ENCODE peak calls at places on chromosomes 5 and 9, in ten cellular contexts. One of them, this sample, is unnamed.

GRCh38 chr5:151280443-151280842 is 23.1 kb downstream of the SLC36A3 start:
- DNase-seq in OCI-LY7: no peak
- DNase-seq in fibroblast of lung: no peak
- DNase-seq in stomach: no peak
- DNase-seq in HCT116: no peak
- DNase-seq in astrocyte of the spinal cord: no peak
- DNase-seq in dorsolateral prefrontal cortex: no peak
- DNase-seq in coronary artery: no peak
- DNase-seq in psoas muscle: no peak
- DNase-seq in cardiac muscle cell: no peak
- DNase-seq in this sample: no peak

GRCh38 chr9:123408313-123409266 is 52.6 kb downstream of the CRB2 start:
- DNase-seq in OCI-LY7: no peak
- DNase-seq in fibroblast of lung: no peak
- DNase-seq in stomach: no peak
- DNase-seq in HCT116: no peak
- DNase-seq in astrocyte of the spinal cord: no peak
- DNase-seq in dorsolateral prefrontal cortex: peak
- DNase-seq in coronary artery: no peak
- DNase-seq in psoas muscle: no peak
- DNase-seq in cardiac muscle cell: peak
- DNase-seq in this sample: no peak

GRCh38 chr9:529721-530120 is 311.8 kb upstream of the DMRT1 start:
- DNase-seq in OCI-LY7: no peak
- DNase-seq in fibroblast of lung: no peak
- DNase-seq in stomach: no peak
- DNase-seq in HCT116: no peak
- DNase-seq in astrocyte of the spinal cord: no peak
- DNase-seq in dorsolateral prefrontal cortex: no peak
- DNase-seq in coronary artery: no peak
- DNase-seq in psoas muscle: no peak
- DNase-seq in cardiac muscle cell: no peak
- DNase-seq in this sample: no peak

GRCh38 chr9:127293314-127293713 is 28.7 kb downstream of the GARNL3 start:
- DNase-seq in OCI-LY7: no peak
- DNase-seq in fibroblast of lung: no peak
- DNase-seq in stomach: no peak
- DNase-seq in HCT116: no peak
- DNase-seq in astrocyte of the spinal cord: no peak
- DNase-seq in dorsolateral prefrontal cortex: no peak
- DNase-seq in coronary artery: no peak
- DNase-seq in psoas muscle: no peak
- DNase-seq in cardiac muscle cell: no peak
- DNase-seq in this sample: peak

GRCh38 chr5:140175367-140176027 is 509 bp downstream of the CYSTM1 start:
- DNase-seq in OCI-LY7: peak
- DNase-seq in fibroblast of lung: peak
- DNase-seq in stomach: peak
- DNase-seq in HCT116: no peak
- DNase-seq in astrocyte of the spinal cord: peak
- DNase-seq in dorsolateral prefrontal cortex: peak
- DNase-seq in coronary artery: peak
- DNase-seq in psoas muscle: peak
- DNase-seq in cardiac muscle cell: peak
- DNase-seq in this sample: peak

GRCh38 chr9:126108240-126108639 is 218.4 kb upstream of the MVB12B start:
- DNase-seq in OCI-LY7: no peak
- DNase-seq in fibroblast of lung: no peak
- DNase-seq in stomach: no peak
- DNase-seq in HCT116: no peak
- DNase-seq in astrocyte of the spinal cord: no peak
- DNase-seq in dorsolateral prefrontal cortex: no peak
- DNase-seq in coronary artery: no peak
- DNase-seq in psoas muscle: no peak
- DNase-seq in cardiac muscle cell: peak
- DNase-seq in this sample: peak

GRCh38 chr9:119009253-119009652 is 360.0 kb downstream of the BRINP1 start:
- DNase-seq in OCI-LY7: no peak
- DNase-seq in fibroblast of lung: no peak
- DNase-seq in stomach: no peak
- DNase-seq in HCT116: no peak
- DNase-seq in astrocyte of the spinal cord: no peak
- DNase-seq in dorsolateral prefrontal cortex: no peak
- DNase-seq in coronary artery: no peak
- DNase-seq in psoas muscle: no peak
- DNase-seq in cardiac muscle cell: no peak
- DNase-seq in this sample: peak

GRCh38 chr5:123294544-123294943 is 128.7 kb downstream of the CEP120 start:
- DNase-seq in OCI-LY7: no peak
- DNase-seq in fibroblast of lung: no peak
- DNase-seq in stomach: no peak
- DNase-seq in HCT116: no peak
- DNase-seq in astrocyte of the spinal cord: no peak
- DNase-seq in dorsolateral prefrontal cortex: no peak
- DNase-seq in coronary artery: no peak
- DNase-seq in psoas muscle: no peak
- DNase-seq in cardiac muscle cell: no peak
- DNase-seq in this sample: no peak

GRCh38 chr9:88056876-88057275 is 81.4 kb downstream of the SPATA31C2 start:
- DNase-seq in OCI-LY7: no peak
- DNase-seq in fibroblast of lung: no peak
- DNase-seq in stomach: no peak
- DNase-seq in HCT116: no peak
- DNase-seq in astrocyte of the spinal cord: peak
- DNase-seq in dorsolateral prefrontal cortex: no peak
- DNase-seq in coronary artery: no peak
- DNase-seq in psoas muscle: no peak
- DNase-seq in cardiac muscle cell: no peak
- DNase-seq in this sample: peak

GRCh38 chr5:11007251-11007650 is 246.2 kb upstream of the DAP start:
- DNase-seq in OCI-LY7: no peak
- DNase-seq in fibroblast of lung: peak
- DNase-seq in stomach: no peak
- DNase-seq in HCT116: no peak
- DNase-seq in astrocyte of the spinal cord: no peak
- DNase-seq in dorsolateral prefrontal cortex: no peak
- DNase-seq in coronary artery: no peak
- DNase-seq in psoas muscle: no peak
- DNase-seq in cardiac muscle cell: no peak
- DNase-seq in this sample: no peak

GRCh38 chr9:78324682-78325081 is 27.8 kb downstream of the PSAT1 start:
- DNase-seq in OCI-LY7: no peak
- DNase-seq in fibroblast of lung: no peak
- DNase-seq in stomach: no peak
- DNase-seq in HCT116: no peak
- DNase-seq in astrocyte of the spinal cord: no peak
- DNase-seq in dorsolateral prefrontal cortex: no peak
- DNase-seq in coronary artery: no peak
- DNase-seq in psoas muscle: no peak
- DNase-seq in cardiac muscle cell: no peak
- DNase-seq in this sample: no peak

GRCh38 chr9:78325846-78326350 is 29.0 kb downstream of the PSAT1 start:
- DNase-seq in OCI-LY7: no peak
- DNase-seq in fibroblast of lung: no peak
- DNase-seq in stomach: no peak
- DNase-seq in HCT116: no peak
- DNase-seq in astrocyte of the spinal cord: no peak
- DNase-seq in dorsolateral prefrontal cortex: no peak
- DNase-seq in coronary artery: no peak
- DNase-seq in psoas muscle: no peak
- DNase-seq in cardiac muscle cell: no peak
- DNase-seq in this sample: no peak

GRCh38 chr9:78325343-78325742 is 28.4 kb downstream of the PSAT1 start:
- DNase-seq in OCI-LY7: no peak
- DNase-seq in fibroblast of lung: peak
- DNase-seq in stomach: no peak
- DNase-seq in HCT116: no peak
- DNase-seq in astrocyte of the spinal cord: peak
- DNase-seq in dorsolateral prefrontal cortex: no peak
- DNase-seq in coronary artery: no peak
- DNase-seq in psoas muscle: no peak
- DNase-seq in cardiac muscle cell: peak
- DNase-seq in this sample: peak

GRCh38 chr9:78326564-78326963 is 29.6 kb downstream of the PSAT1 start:
- DNase-seq in OCI-LY7: no peak
- DNase-seq in fibroblast of lung: no peak
- DNase-seq in stomach: no peak
- DNase-seq in HCT116: no peak
- DNase-seq in astrocyte of the spinal cord: no peak
- DNase-seq in dorsolateral prefrontal cortex: no peak
- DNase-seq in coronary artery: no peak
- DNase-seq in psoas muscle: no peak
- DNase-seq in cardiac muscle cell: no peak
- DNase-seq in this sample: no peak

DNA sequence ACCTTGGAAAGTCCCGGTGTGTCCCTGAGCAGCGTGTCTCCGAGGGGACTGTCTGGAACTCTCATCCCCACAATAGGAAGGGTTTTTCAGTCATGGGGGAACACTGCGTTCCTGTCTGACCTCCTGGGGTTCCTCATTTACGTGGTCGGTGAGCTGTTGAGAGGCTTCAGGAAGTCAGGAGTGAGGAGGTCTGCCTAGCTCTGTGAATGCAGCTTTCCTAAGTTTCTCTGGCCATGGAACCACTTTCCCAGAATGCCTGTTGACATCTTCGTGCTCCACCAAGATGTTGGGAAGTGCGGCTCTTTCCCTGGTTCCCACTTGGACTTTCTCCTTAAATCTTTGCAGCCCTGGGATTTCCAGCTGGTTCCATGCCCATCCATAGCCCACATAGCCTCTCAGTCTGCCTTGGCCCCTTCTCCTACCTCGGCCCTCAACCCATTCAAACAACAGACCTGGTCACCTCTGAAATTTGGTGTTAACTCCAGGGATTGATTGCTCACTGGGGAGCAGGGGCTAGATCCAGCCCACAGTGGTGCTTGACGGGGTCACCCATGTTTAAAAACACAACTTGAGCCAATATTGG is 27.2 kb downstream of the PSAT1 start:
- DNase-seq in OCI-LY7: no peak
- DNase-seq in fibroblast of lung: no peak
- DNase-seq in stomach: no peak
- DNase-seq in HCT116: no peak
- DNase-seq in astrocyte of the spinal cord: no peak
- DNase-seq in dorsolateral prefrontal cortex: no peak
- DNase-seq in coronary artery: no peak
- DNase-seq in psoas muscle: no peak
- DNase-seq in cardiac muscle cell: no peak
- DNase-seq in this sample: no peak
- H3K4me3 ChIP-seq in OCI-LY7: no peak
- H3K4me3 ChIP-seq in fibroblast of lung: no peak
- H3K4me3 ChIP-seq in stomach: no peak
- H3K4me3 ChIP-seq in HCT116: no peak
- H3K4me3 ChIP-seq in astrocyte of the spinal cord: no peak
- H3K4me3 ChIP-seq in dorsolateral prefrontal cortex: no peak
- H3K4me3 ChIP-seq in coronary artery: no peak
- H3K4me3 ChIP-seq in psoas muscle: no peak
- H3K4me3 ChIP-seq in cardiac muscle cell: no peak
- H3K4me3 ChIP-seq in this sample: no peak

GRCh38 chr5:174491265-174491664 is 233.1 kb upstream of the MSX2 start:
- DNase-seq in OCI-LY7: no peak
- DNase-seq in fibroblast of lung: no peak
- DNase-seq in stomach: no peak
- DNase-seq in HCT116: no peak
- DNase-seq in astrocyte of the spinal cord: no peak
- DNase-seq in dorsolateral prefrontal cortex: no peak
- DNase-seq in coronary artery: no peak
- DNase-seq in psoas muscle: no peak
- DNase-seq in cardiac muscle cell: no peak
- DNase-seq in this sample: no peak
- TF ChIP-seq CTCF in OCI-LY7: no peak
- TF ChIP-seq CTCF in fibroblast of lung: no peak
- TF ChIP-seq CTCF in stomach: no peak
- TF ChIP-seq CTCF in HCT116: no peak
- TF ChIP-seq CTCF in astrocyte of the spinal cord: no peak
- TF ChIP-seq CTCF in dorsolateral prefrontal cortex: no peak
- TF ChIP-seq CTCF in coronary artery: no peak
- TF ChIP-seq CTCF in psoas muscle: no peak
- TF ChIP-seq CTCF in cardiac muscle cell: no peak
- TF ChIP-seq CTCF in this sample: no peak

DNA sequence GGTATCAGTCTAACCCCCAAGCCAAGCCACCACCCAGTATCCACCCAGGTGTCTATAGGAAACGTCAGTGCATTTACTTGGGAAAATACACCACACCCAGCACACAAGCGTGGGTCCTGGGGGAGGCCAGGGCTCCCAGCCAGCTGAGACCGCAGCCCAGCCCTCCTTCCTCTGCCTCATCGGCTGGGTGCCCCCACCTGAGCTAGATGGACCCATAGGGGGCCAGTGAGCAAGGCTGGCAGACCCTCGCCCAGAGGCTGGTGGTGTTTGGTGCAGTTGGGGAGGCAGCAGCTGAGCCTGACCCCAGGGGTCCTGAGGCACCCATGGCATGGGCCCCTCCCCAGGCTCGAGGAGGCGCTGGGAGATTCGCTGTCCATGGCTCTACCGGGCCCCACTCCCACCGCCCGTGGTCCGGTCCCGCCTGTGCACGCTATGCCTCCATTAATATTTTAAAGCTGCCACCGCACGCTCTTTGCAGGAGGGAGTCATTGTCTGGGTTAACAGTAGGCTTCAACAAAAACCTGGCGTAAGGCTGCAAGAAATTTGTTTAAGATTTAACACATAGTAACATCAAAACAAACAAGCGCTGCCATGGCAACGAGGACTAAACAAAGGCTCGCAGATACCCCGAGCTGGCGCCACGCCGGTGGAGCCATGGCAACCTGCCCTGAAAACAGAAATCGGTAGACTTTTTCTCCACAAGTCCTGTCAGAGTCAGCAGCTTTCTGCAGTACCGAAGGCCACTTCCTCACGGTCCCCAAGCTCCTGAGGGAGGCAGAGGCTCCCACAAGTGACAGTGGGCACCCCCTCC is 20.6 kb downstream of the TPPP start:
- DNase-seq in OCI-LY7: peak
- DNase-seq in fibroblast of lung: peak
- DNase-seq in stomach: peak
- DNase-seq in HCT116: no peak
- DNase-seq in astrocyte of the spinal cord: peak
- DNase-seq in dorsolateral prefrontal cortex: peak
- DNase-seq in coronary artery: no peak
- DNase-seq in psoas muscle: peak
- DNase-seq in cardiac muscle cell: peak
- DNase-seq in this sample: peak
- H3K4me3 ChIP-seq in OCI-LY7: no peak
- H3K4me3 ChIP-seq in fibroblast of lung: no peak
- H3K4me3 ChIP-seq in stomach: no peak
- H3K4me3 ChIP-seq in HCT116: no peak
- H3K4me3 ChIP-seq in astrocyte of the spinal cord: no peak
- H3K4me3 ChIP-seq in dorsolateral prefrontal cortex: peak
- H3K4me3 ChIP-seq in coronary artery: peak
- H3K4me3 ChIP-seq in psoas muscle: no peak
- H3K4me3 ChIP-seq in cardiac muscle cell: no peak
- H3K4me3 ChIP-seq in this sample: no peak

DNA sequence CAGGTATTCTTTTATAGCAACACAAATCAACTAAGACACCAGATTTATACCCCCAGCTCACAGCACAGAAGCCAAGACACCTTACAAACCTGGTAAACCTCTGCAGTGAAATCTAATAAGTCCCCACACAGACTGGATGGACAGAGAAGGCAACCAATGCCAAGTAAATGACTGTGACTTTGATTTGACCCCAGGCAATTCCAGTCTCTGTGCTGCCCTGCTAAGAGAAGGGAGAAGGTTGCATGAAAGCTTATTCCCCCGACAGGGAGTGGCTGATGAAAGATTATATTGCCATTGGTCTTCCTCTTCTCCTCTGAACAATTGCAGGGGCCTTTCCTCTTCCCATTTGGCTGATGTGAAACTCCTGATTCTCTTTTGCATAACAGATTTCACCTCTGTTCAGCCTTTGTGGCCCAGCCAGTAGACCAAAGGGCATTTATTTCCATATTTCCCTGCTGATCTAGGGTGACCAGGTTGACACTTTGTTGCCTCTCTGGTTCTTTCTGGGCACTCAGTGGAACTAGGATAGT is 107.6 kb downstream of the ADRB2 start:
- DNase-seq in OCI-LY7: no peak
- DNase-seq in fibroblast of lung: no peak
- DNase-seq in stomach: no peak
- DNase-seq in HCT116: no peak
- DNase-seq in astrocyte of the spinal cord: no peak
- DNase-seq in dorsolateral prefrontal cortex: no peak
- DNase-seq in coronary artery: no peak
- DNase-seq in psoas muscle: no peak
- DNase-seq in cardiac muscle cell: no peak
- DNase-seq in this sample: no peak
- TF ChIP-seq CTCF in OCI-LY7: no peak
- TF ChIP-seq CTCF in fibroblast of lung: no peak
- TF ChIP-seq CTCF in stomach: no peak
- TF ChIP-seq CTCF in HCT116: no peak
- TF ChIP-seq CTCF in astrocyte of the spinal cord: no peak
- TF ChIP-seq CTCF in dorsolateral prefrontal cortex: no peak
- TF ChIP-seq CTCF in coronary artery: no peak
- TF ChIP-seq CTCF in psoas muscle: no peak
- TF ChIP-seq CTCF in cardiac muscle cell: no peak
- TF ChIP-seq CTCF in this sample: no peak